ENCODE peak calls at places on chromosomes 3 and 15, in ten cellular contexts. One of them, this sample, is unnamed.

GRCh38 chr3:8536106-8537052 is 34.8 kb downstream of the LMCD1 start:
- DNase-seq in activated CD4-positive, CD25-positive, alpha-beta regulatory T cell treated with anti-CD3 and anti-CD28 coated beads, Interleukin-2, amount 50 U/mL, for 16 hours: no peak
- DNase-seq in activated CD8-positive, alpha-beta memory T cell treated with anti-CD3 and anti-CD28 coated beads for 1 hour: no peak
- DNase-seq in SHP77: no peak
- DNase-seq in HTR-8/SVneo: no peak
- DNase-seq in NCI-H526 treated with DMSO at 0.1 percent for 48 hours: no peak
- DNase-seq in fibroblast of pulmonary artery: peak; percentile 61
- DNase-seq in cerebellar cortex: no peak
- DNase-seq in activated naive CD4-positive, alpha-beta T cell treated with anti-CD3 and anti-CD28 coated beads, Interleukin-2, amount 10 ng/mL, durations not matched to agents 7 days and 5 days: no peak
- DNase-seq in GM12891: no peak
- DNase-seq in this sample: peak; percentile 19

GRCh38 chr3:53103566-53104296 is 26.5 kb downstream of the RFT1 start:
- DNase-seq in activated CD4-positive, CD25-positive, alpha-beta regulatory T cell treated with anti-CD3 and anti-CD28 coated beads, Interleukin-2, amount 50 U/mL, for 16 hours: no peak
- DNase-seq in activated CD8-positive, alpha-beta memory T cell treated with anti-CD3 and anti-CD28 coated beads for 1 hour: no peak
- DNase-seq in SHP77: no peak
- DNase-seq in HTR-8/SVneo: no peak
- DNase-seq in NCI-H526 treated with DMSO at 0.1 percent for 48 hours: no peak
- DNase-seq in fibroblast of pulmonary artery: peak; percentile 51
- DNase-seq in cerebellar cortex: no peak
- DNase-seq in activated naive CD4-positive, alpha-beta T cell treated with anti-CD3 and anti-CD28 coated beads, Interleukin-2, amount 10 ng/mL, durations not matched to agents 7 days and 5 days: no peak
- DNase-seq in GM12891: no peak
- DNase-seq in this sample: no peak

GRCh38 chr15:49023354-49023753 is 22.9 kb downstream of the SECISBP2L start:
- DNase-seq in activated CD4-positive, CD25-positive, alpha-beta regulatory T cell treated with anti-CD3 and anti-CD28 coated beads, Interleukin-2, amount 50 U/mL, for 16 hours: no peak
- DNase-seq in activated CD8-positive, alpha-beta memory T cell treated with anti-CD3 and anti-CD28 coated beads for 1 hour: no peak
- DNase-seq in SHP77: no peak
- DNase-seq in HTR-8/SVneo: no peak
- DNase-seq in NCI-H526 treated with DMSO at 0.1 percent for 48 hours: no peak
- DNase-seq in fibroblast of pulmonary artery: no peak
- DNase-seq in cerebellar cortex: no peak
- DNase-seq in activated naive CD4-positive, alpha-beta T cell treated with anti-CD3 and anti-CD28 coated beads, Interleukin-2, amount 10 ng/mL, durations not matched to agents 7 days and 5 days: no peak
- DNase-seq in GM12891: no peak
- DNase-seq in this sample: no peak

GRCh38 chr3:129587061-129587460 is 19.4 kb downstream of the PLXND1 start:
- DNase-seq in activated CD4-positive, CD25-positive, alpha-beta regulatory T cell treated with anti-CD3 and anti-CD28 coated beads, Interleukin-2, amount 50 U/mL, for 16 hours: no peak
- DNase-seq in activated CD8-positive, alpha-beta memory T cell treated with anti-CD3 and anti-CD28 coated beads for 1 hour: no peak
- DNase-seq in SHP77: no peak
- DNase-seq in HTR-8/SVneo: no peak
- DNase-seq in NCI-H526 treated with DMSO at 0.1 percent for 48 hours: no peak
- DNase-seq in fibroblast of pulmonary artery: no peak
- DNase-seq in cerebellar cortex: no peak
- DNase-seq in activated naive CD4-positive, alpha-beta T cell treated with anti-CD3 and anti-CD28 coated beads, Interleukin-2, amount 10 ng/mL, durations not matched to agents 7 days and 5 days: no peak
- DNase-seq in GM12891: no peak
- DNase-seq in this sample: no peak

GRCh38 chr3:8712045-8712870 is 21.3 kb upstream of the CAV3 start:
- DNase-seq in activated CD4-positive, CD25-positive, alpha-beta regulatory T cell treated with anti-CD3 and anti-CD28 coated beads, Interleukin-2, amount 50 U/mL, for 16 hours: no peak
- DNase-seq in activated CD8-positive, alpha-beta memory T cell treated with anti-CD3 and anti-CD28 coated beads for 1 hour: no peak
- DNase-seq in SHP77: peak; percentile 80
- DNase-seq in HTR-8/SVneo: no peak
- DNase-seq in NCI-H526 treated with DMSO at 0.1 percent for 48 hours: no peak
- DNase-seq in fibroblast of pulmonary artery: no peak
- DNase-seq in cerebellar cortex: no peak
- DNase-seq in activated naive CD4-positive, alpha-beta T cell treated with anti-CD3 and anti-CD28 coated beads, Interleukin-2, amount 10 ng/mL, durations not matched to agents 7 days and 5 days: no peak
- DNase-seq in GM12891: no peak
- DNase-seq in this sample: no peak

GRCh38 chr3:27616031-27616430 is 106.1 kb downstream of the EOMES start:
- DNase-seq in activated CD4-positive, CD25-positive, alpha-beta regulatory T cell treated with anti-CD3 and anti-CD28 coated beads, Interleukin-2, amount 50 U/mL, for 16 hours: no peak
- DNase-seq in activated CD8-positive, alpha-beta memory T cell treated with anti-CD3 and anti-CD28 coated beads for 1 hour: no peak
- DNase-seq in SHP77: peak; percentile 40
- DNase-seq in HTR-8/SVneo: no peak
- DNase-seq in NCI-H526 treated with DMSO at 0.1 percent for 48 hours: no peak
- DNase-seq in fibroblast of pulmonary artery: no peak
- DNase-seq in cerebellar cortex: no peak
- DNase-seq in activated naive CD4-positive, alpha-beta T cell treated with anti-CD3 and anti-CD28 coated beads, Interleukin-2, amount 10 ng/mL, durations not matched to agents 7 days and 5 days: no peak
- DNase-seq in GM12891: no peak
- DNase-seq in this sample: no peak

GRCh38 chr3:45927881-45928280 is 15.4 kb upstream of the CXCR6 start:
- DNase-seq in activated CD4-positive, CD25-positive, alpha-beta regulatory T cell treated with anti-CD3 and anti-CD28 coated beads, Interleukin-2, amount 50 U/mL, for 16 hours: no peak
- DNase-seq in activated CD8-positive, alpha-beta memory T cell treated with anti-CD3 and anti-CD28 coated beads for 1 hour: no peak
- DNase-seq in SHP77: no peak
- DNase-seq in HTR-8/SVneo: no peak
- DNase-seq in NCI-H526 treated with DMSO at 0.1 percent for 48 hours: no peak
- DNase-seq in fibroblast of pulmonary artery: no peak
- DNase-seq in cerebellar cortex: no peak
- DNase-seq in activated naive CD4-positive, alpha-beta T cell treated with anti-CD3 and anti-CD28 coated beads, Interleukin-2, amount 10 ng/mL, durations not matched to agents 7 days and 5 days: no peak
- DNase-seq in GM12891: no peak
- DNase-seq in this sample: no peak

GRCh38 chr3:84893211-84893610 is 65.6 kb upstream of the CADM2 start:
- DNase-seq in activated CD4-positive, CD25-positive, alpha-beta regulatory T cell treated with anti-CD3 and anti-CD28 coated beads, Interleukin-2, amount 50 U/mL, for 16 hours: no peak
- DNase-seq in activated CD8-positive, alpha-beta memory T cell treated with anti-CD3 and anti-CD28 coated beads for 1 hour: no peak
- DNase-seq in SHP77: peak; percentile 1
- DNase-seq in HTR-8/SVneo: no peak
- DNase-seq in NCI-H526 treated with DMSO at 0.1 percent for 48 hours: no peak
- DNase-seq in fibroblast of pulmonary artery: no peak
- DNase-seq in cerebellar cortex: peak; percentile 43
- DNase-seq in activated naive CD4-positive, alpha-beta T cell treated with anti-CD3 and anti-CD28 coated beads, Interleukin-2, amount 10 ng/mL, durations not matched to agents 7 days and 5 days: no peak
- DNase-seq in GM12891: no peak
- DNase-seq in this sample: no peak

GRCh38 chr15:55774113-55774970 is 31.4 kb upstream of the PRTG start:
- DNase-seq in activated CD4-positive, CD25-positive, alpha-beta regulatory T cell treated with anti-CD3 and anti-CD28 coated beads, Interleukin-2, amount 50 U/mL, for 16 hours: no peak
- DNase-seq in activated CD8-positive, alpha-beta memory T cell treated with anti-CD3 and anti-CD28 coated beads for 1 hour: peak; percentile 9
- DNase-seq in SHP77: peak; percentile 21
- DNase-seq in HTR-8/SVneo: peak; percentile 37
- DNase-seq in NCI-H526 treated with DMSO at 0.1 percent for 48 hours: no peak
- DNase-seq in fibroblast of pulmonary artery: peak; percentile 30
- DNase-seq in cerebellar cortex: peak; percentile 22
- DNase-seq in activated naive CD4-positive, alpha-beta T cell treated with anti-CD3 and anti-CD28 coated beads, Interleukin-2, amount 10 ng/mL, durations not matched to agents 7 days and 5 days: peak; percentile 54
- DNase-seq in GM12891: peak; percentile 30
- DNase-seq in this sample: peak; percentile 86

GRCh38 chr15:72492733-72493132 is 18.6 kb downstream of the ARIH1 start:
- DNase-seq in activated CD4-positive, CD25-positive, alpha-beta regulatory T cell treated with anti-CD3 and anti-CD28 coated beads, Interleukin-2, amount 50 U/mL, for 16 hours: no peak
- DNase-seq in activated CD8-positive, alpha-beta memory T cell treated with anti-CD3 and anti-CD28 coated beads for 1 hour: no peak
- DNase-seq in SHP77: no peak
- DNase-seq in HTR-8/SVneo: no peak
- DNase-seq in NCI-H526 treated with DMSO at 0.1 percent for 48 hours: no peak
- DNase-seq in fibroblast of pulmonary artery: peak; percentile 16
- DNase-seq in cerebellar cortex: no peak
- DNase-seq in activated naive CD4-positive, alpha-beta T cell treated with anti-CD3 and anti-CD28 coated beads, Interleukin-2, amount 10 ng/mL, durations not matched to agents 7 days and 5 days: no peak
- DNase-seq in GM12891: no peak
- DNase-seq in this sample: no peak

This sample was measured in GM23338.